ENCODE peak calls at places on chromosomes 11 and 22, in ten cellular contexts. P is coronary artery, R is astrocyte of the cerebellum, C is mesothelial cell of epicardium, W is GM12864, U is esophagus squamous epithelium, H is glutamatergic neuron, N is Caco-2, X is GM12865, B is upper lobe of right lung. G is an unnamed sample.

GRCh38 chr11:45110562-45110961 is 35.9 kb upstream of the PRDM11 start:
- DNase-seq in P (no peak), R (peak; percentile 74), C (no peak), W (peak; percentile 40), U (no peak), H (no peak), N (no peak), X (peak; percentile 75), B (no peak), G (peak; percentile 57)

GRCh38 chr22:44363214-44363979 is 50.6 kb upstream of the SHISAL1 start:
- DNase-seq in P (peak; percentile 97), R (peak; percentile 96), C (no peak), W (no peak), U (no peak), H (peak; percentile 11), N (no peak), X (no peak), B (peak; percentile 89), G (no peak)

GRCh38 chr11:75249704-75250103 is 9.1 kb downstream of the TPBGL start:
- DNase-seq in P (no peak), R (no peak), C (peak; percentile 10), W (no peak), U (no peak), H (no peak), N (peak; percentile 26), X (no peak), B (peak; percentile 29), G (no peak)

GRCh38 chr11:106827687-106828086 is 190.6 kb downstream of the GUCY1A2 start:
- DNase-seq in P (no peak), R (no peak), C (no peak), W (no peak), U (no peak), H (no peak), N (no peak), X (no peak), B (peak; percentile 47), G (no peak)

GRCh38 chr11:72972541-72973128 is 158.4 kb downstream of the ATG16L2 start:
- DNase-seq in P (no peak), R (no peak), C (no peak), W (no peak), U (no peak), H (no peak), N (no peak), X (no peak), B (no peak), G (no peak)

GRCh38 chr11:118895093-118896039 is 11.7 kb downstream of the CXCR5 start:
- DNase-seq in P (no peak), R (no peak), C (no peak), W (no peak), U (no peak), H (no peak), N (peak; percentile 62), X (peak; percentile 79), B (no peak), G (no peak)

GRCh38 chr11:128323381-128323780 is 264.0 kb downstream of the ETS1 start:
- DNase-seq in P (no peak), R (no peak), C (no peak), W (no peak), U (no peak), H (no peak), N (no peak), X (peak; percentile 63), B (no peak), G (no peak)

GRCh38 chr11:116513894-116514293 is 258.9 kb downstream of the BUD13 start:
- DNase-seq in P (no peak), R (no peak), C (no peak), W (peak; percentile 8), U (no peak), H (peak; percentile 68), N (peak; percentile 69), X (peak; percentile 66), B (no peak), G (no peak)

GRCh38 chr11:10824888-10825287 is 16.2 kb upstream of the EIF4G2 start:
- DNase-seq in P (no peak), R (no peak), C (no peak), W (no peak), U (no peak), H (no peak), N (no peak), X (no peak), B (no peak), G (no peak)

GRCh38 chr22:36343720-36344105 is 44.1 kb downstream of the MYH9 start:
- DNase-seq in P (no peak), R (no peak), C (no peak), W (no peak), U (no peak), H (no peak), N (no peak), X (no peak), B (no peak), G (no peak)

GRCh38 chr11:64355078-64355940 is 3.7 kb upstream of the RPS6KA4 start:
- DNase-seq in P (peak; percentile 87), R (peak; percentile 32), C (no peak), W (no peak), U (no peak), H (peak; percentile 81), N (peak; percentile 90), X (peak; percentile 54), B (peak; percentile 90), G (peak; percentile 96)

GRCh38 chr11:72754544-72755155 is 2.4 kb upstream of the ARAP1 start:
- DNase-seq in P (no peak), R (no peak), C (no peak), W (no peak), U (no peak), H (no peak), N (no peak), X (no peak), B (no peak), G (no peak)

GRCh38 chr11:1387521-1387920 is 2.2 kb upstream of the BRSK2 start:
- DNase-seq in P (no peak), R (no peak), C (no peak), W (no peak), U (no peak), H (no peak), N (no peak), X (no peak), B (no peak), G (no peak)

GRCh38 chr11:1382429-1382828 is 7.3 kb upstream of the BRSK2 start:
- DNase-seq in P (no peak), R (no peak), C (no peak), W (no peak), U (no peak), H (no peak), N (no peak), X (no peak), B (no peak), G (no peak)

GRCh38 chr11:1384206-1384965 is 5.3 kb upstream of the BRSK2 start:
- DNase-seq in P (no peak), R (no peak), C (no peak), W (no peak), U (no peak), H (no peak), N (no peak), X (peak; percentile 36), B (no peak), G (no peak)

GRCh38 chr11:1381793-1382425 is 7.8 kb upstream of the BRSK2 start:
- DNase-seq in P (no peak), R (no peak), C (no peak), W (no peak), U (no peak), H (no peak), N (no peak), X (no peak), B (no peak), G (no peak)

GRCh38 chr11:1382831-1383607 is 6.7 kb upstream of the BRSK2 start:
- DNase-seq in P (peak; percentile 84), R (no peak), C (no peak), W (peak; percentile 30), U (no peak), H (peak; percentile 78), N (peak; percentile 84), X (peak; percentile 82), B (peak; percentile 92), G (peak; percentile 57)
- TF ChIP-seq CTCF in P (no peak), R (no peak), C (no peak), W (no peak), U (no peak), H (no peak), N (no peak), X (peak; percentile 3), B (no peak), G (no peak)

DNA sequence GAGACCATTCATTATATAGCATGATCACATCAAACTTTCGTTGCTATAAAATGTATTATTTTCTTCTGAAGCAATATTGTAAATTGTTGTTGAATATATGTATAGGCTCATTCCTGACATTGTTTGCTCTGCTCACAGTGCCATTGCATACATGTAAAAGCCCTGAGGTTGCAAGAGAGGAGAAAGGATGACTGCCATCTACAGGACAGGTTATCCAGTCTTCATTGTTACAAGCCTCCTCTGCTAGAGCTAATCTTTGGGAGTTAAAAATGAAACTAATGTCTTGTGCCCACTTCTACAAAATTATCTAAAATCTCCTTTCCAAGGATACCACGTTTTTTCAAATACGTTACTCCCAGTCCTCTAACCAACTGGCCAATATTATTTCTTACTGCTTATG is 16.4 kb upstream of the OR5AL1 start:
- DNase-seq in P (no peak), R (no peak), C (no peak), W (no peak), U (no peak), H (no peak), N (no peak), X (no peak), B (no peak), G (no peak)
- TF ChIP-seq CTCF in P (no peak), R (no peak), C (no peak), W (no peak), U (no peak), H (no peak), N (peak; percentile 15), X (no peak), B (no peak), G (no peak)

DNA sequence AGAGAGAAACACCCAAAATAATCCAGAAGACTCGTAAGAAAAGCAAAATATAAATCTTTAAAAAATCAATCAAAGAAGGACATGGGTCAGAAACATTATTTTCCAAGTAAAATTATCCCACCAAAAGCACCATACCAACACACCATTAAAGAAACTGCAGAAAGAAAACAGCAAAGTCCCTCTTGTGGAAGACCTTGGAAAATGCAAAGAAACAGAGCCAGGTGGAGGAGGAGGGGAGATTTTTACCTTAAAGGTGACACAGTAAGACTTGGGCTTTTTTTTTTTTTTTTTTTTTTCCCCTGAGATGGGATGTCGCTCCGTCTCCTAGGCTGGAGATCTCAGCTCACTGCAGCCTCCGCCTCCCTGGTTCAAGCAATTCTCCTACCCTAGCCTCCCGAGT is 123.8 kb downstream of the LARGE1 start:
- DNase-seq in P (no peak), R (no peak), C (no peak), W (no peak), U (no peak), H (no peak), N (no peak), X (no peak), B (no peak), G (no peak)
- TF ChIP-seq CTCF in P (no peak), R (no peak), C (no peak), W (no peak), U (no peak), H (no peak), N (no peak), X (no peak), B (no peak), G (no peak)

DNA sequence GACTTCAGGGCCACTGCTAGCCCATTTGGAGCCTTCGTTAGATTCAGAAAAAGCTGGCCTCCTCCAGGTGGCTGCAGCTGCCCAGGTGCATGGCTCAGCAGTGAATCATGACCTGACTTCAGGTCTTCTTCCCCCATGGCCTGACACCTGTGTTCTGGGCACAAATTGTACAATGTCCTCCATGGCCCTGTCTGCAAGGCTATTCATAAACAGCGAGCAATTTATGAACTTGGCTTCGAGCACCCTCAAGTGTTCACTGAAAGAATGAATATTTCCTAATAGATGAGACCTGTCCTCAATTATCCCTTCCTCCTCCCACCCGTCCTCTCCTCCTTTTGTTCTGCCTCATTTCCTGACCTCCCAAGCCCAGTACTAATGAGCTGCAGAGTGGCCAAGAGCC is 12.2 kb upstream of the VPS37C start:
- DNase-seq in P (no peak), R (no peak), C (no peak), W (no peak), U (no peak), H (no peak), N (peak; percentile 43), X (peak; percentile 49), B (no peak), G (no peak)
- TF ChIP-seq CTCF in P (no peak), R (peak; percentile 5), C (no peak), W (peak; percentile 32), U (no peak), H (no peak), N (peak; percentile 40), X (peak; percentile 33), B (no peak), G (peak; percentile 43)

G was measured in D721Med.